ENCODE peak calls at places on chromosome 11, in nine cellular contexts. F is fibroblast of the conjunctiva, B is Caki2, Q is NCI-H187, D is foreskin fibroblast, N is heart left ventricle, T is transverse colon, G is fibroblast of pulmonary artery, A is brain microvascular endothelial cell. P is an unnamed sample.

GRCh38 chr11:64865286-64866172 is 12.9 kb downstream of the EHD1 start:
- DNase-seq in B (no peak), Q (no peak), G (peak; percentile 56), F (no peak), N (no peak), A (peak; percentile 80), D (peak; percentile 81), T (no peak), P (peak; percentile 76)

GRCh38 chr11:123357990-123358827 is 71.9 kb upstream of the GRAMD1B start:
- DNase-seq in D (peak; percentile 9), N (peak; percentile 27), F (no peak), B (no peak), Q (no peak), A (no peak), G (peak; percentile 8), T (peak; percentile 14), P (no peak)

GRCh38 chr11:18540207-18541009 is 13.7 kb upstream of the TSG101 start:
- DNase-seq in D (no peak), T (no peak), B (no peak), A (no peak), N (no peak), G (peak; percentile 41), F (no peak), Q (no peak), P (peak; percentile 25)

GRCh38 chr11:73866095-73866579 is 10.5 kb downstream of the COA4 start:
- DNase-seq in T (no peak), D (peak; percentile 67), Q (no peak), N (no peak), F (peak; percentile 70), G (peak; percentile 74), A (no peak), B (no peak), P (peak; percentile 89)

GRCh38 chr11:71525938-71526495 is 1.1 kb upstream of the KRTAP5-7 start:
- DNase-seq in T (no peak), G (no peak), A (no peak), D (no peak), B (no peak), N (no peak), F (no peak), Q (no peak), P (no peak)

GRCh38 chr11:118996926-118997626 is 862 bp upstream of the CENATAC start:
- DNase-seq in A (no peak), N (no peak), G (peak; percentile 41), B (no peak), F (no peak), Q (no peak), D (no peak), T (no peak), P (no peak)

GRCh38 chr11:32087602-32088001 is 3.3 kb upstream of the RCN1 start:
- DNase-seq in B (no peak), N (no peak), G (peak; percentile 87), A (peak; percentile 81), Q (no peak), D (peak; percentile 61), F (peak; percentile 57), T (no peak), P (peak; percentile 51)

GRCh38 chr11:15670520-15671070 is 555.9 kb downstream of the INSC start:
- DNase-seq in A (no peak), F (no peak), N (no peak), G (peak; percentile 29), B (no peak), Q (no peak), T (no peak), D (no peak), P (no peak)

GRCh38 chr11:113083571-113083970 is 122.4 kb downstream of the NCAM1 start:
- DNase-seq in F (no peak), G (no peak), N (no peak), A (no peak), B (no peak), Q (no peak), D (no peak), T (no peak), P (no peak)

GRCh38 chr11:96241351-96241841 is 101.6 kb downstream of the MAML2 start:
- DNase-seq in B (no peak), Q (no peak), D (no peak), T (peak; percentile 57), A (no peak), F (no peak), G (no peak), N (no peak), P (no peak)

GRCh38 chr11:26578998-26579635 is 7.1 kb upstream of the MUC15 start:
- DNase-seq in B (no peak), T (no peak), A (no peak), G (peak; percentile 24), F (peak; percentile 85), Q (no peak), N (no peak), D (peak; percentile 77), P (no peak)

P was measured in A172.